ENCODE peak calls at places on chromosomes 12 and 14, in four cellular contexts. One of them, this sample, is unnamed.

GRCh38 chr12:10279937-10280336 is 27.7 kb upstream of the KLRD1 start:
- DNase-seq in IMR-90: no peak
- DNase-seq in HepG2: no peak
- DNase-seq in fibroblast of lung: no peak
- DNase-seq in this sample: no peak

GRCh38 chr14:23434488-23435219 is 806 bp downstream of the MYH7 start:
- DNase-seq in IMR-90: no peak
- DNase-seq in HepG2: no peak
- DNase-seq in fibroblast of lung: no peak
- DNase-seq in this sample: no peak

GRCh38 chr14:23321572-23322547 is 603 bp downstream of the PABPN1 start:
- DNase-seq in IMR-90: peak; percentile 54
- DNase-seq in HepG2: peak; percentile 71
- DNase-seq in fibroblast of lung: peak; percentile 59
- DNase-seq in this sample: peak; percentile 37

GRCh38 chr12:93002278-93003054 is 73.4 kb upstream of the EEA1 start:
- DNase-seq in IMR-90: peak; percentile 92
- DNase-seq in HepG2: no peak
- DNase-seq in fibroblast of lung: peak; percentile 98
- DNase-seq in this sample: peak; percentile 98

GRCh38 chr14:103597623-103598372 is 31.2 kb upstream of the KLC1 start:
- DNase-seq in IMR-90: peak; percentile 95
- DNase-seq in HepG2: no peak
- DNase-seq in fibroblast of lung: peak; percentile 93
- DNase-seq in this sample: peak; percentile 89

GRCh38 chr12:74483057-74483456 is 54.6 kb upstream of the ATXN7L3B start:
- DNase-seq in IMR-90: no peak
- DNase-seq in HepG2: no peak
- DNase-seq in fibroblast of lung: no peak
- DNase-seq in this sample: no peak

GRCh38 chr12:57088442-57089258 is at the start of gene NAB2:
- DNase-seq in IMR-90: peak; percentile 97
- DNase-seq in HepG2: peak; percentile 95
- DNase-seq in fibroblast of lung: peak; percentile 94
- DNase-seq in this sample: peak; percentile 92

GRCh38 chr14:88463318-88463717 is 77.9 kb downstream of the SPATA7 start:
- DNase-seq in IMR-90: no peak
- DNase-seq in HepG2: peak; percentile 53
- DNase-seq in fibroblast of lung: no peak
- DNase-seq in this sample: no peak

GRCh38 chr12:26963413-26963812 is 25.1 kb downstream of the FGFR1OP2 start:
- DNase-seq in IMR-90: peak; percentile 16
- DNase-seq in HepG2: no peak
- DNase-seq in fibroblast of lung: no peak
- DNase-seq in this sample: no peak
- H2AFZ ChIP-seq in IMR-90: no peak overlapping the region
- H2AFZ ChIP-seq in HepG2: no peak overlapping the region
- H2AFZ ChIP-seq in fibroblast of lung: no peak overlapping the region
- H2AFZ ChIP-seq in this sample: no peak overlapping the region

GRCh38 chr14:19949218-19949617 is 18.5 kb downstream of the OR4K1 start:
- DNase-seq in IMR-90: no peak
- DNase-seq in HepG2: no peak
- DNase-seq in fibroblast of lung: no peak
- DNase-seq in this sample: no peak
- H2AFZ ChIP-seq in IMR-90: no peak overlapping the region
- H2AFZ ChIP-seq in HepG2: no peak overlapping the region
- H2AFZ ChIP-seq in fibroblast of lung: no peak overlapping the region
- H2AFZ ChIP-seq in this sample: no peak overlapping the region

DNA sequence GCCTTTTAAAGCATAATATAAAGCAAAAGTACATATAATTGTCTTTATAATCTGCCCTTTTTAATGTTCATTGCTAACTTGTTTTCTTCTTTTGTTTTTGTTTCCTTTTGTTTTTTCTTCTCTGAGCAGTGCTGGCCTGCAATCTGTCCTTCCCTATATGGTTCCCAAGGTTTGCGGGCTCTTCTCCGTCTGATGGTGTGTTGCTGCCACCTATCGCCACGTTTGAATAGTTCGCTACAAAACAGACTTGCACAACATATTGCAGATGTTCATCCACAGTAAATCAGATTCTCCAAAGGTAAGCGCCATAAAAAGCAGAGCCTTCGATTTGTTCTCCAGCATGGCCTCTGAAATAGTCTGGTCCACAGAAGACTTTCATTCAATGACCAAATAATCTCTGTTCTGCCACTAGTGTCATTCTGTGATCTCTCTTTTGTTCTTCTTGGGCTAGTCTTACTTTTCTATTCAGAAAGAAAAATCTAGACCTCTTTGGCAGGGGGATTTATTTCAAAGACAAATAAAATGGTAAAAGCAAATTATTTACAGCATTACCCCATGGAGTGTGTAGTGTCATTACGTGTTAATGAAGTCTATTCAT is 33.5 kb downstream of the C12orf50 start:
- DNase-seq in IMR-90: peak; percentile 73
- DNase-seq in HepG2: peak; percentile 46
- DNase-seq in fibroblast of lung: peak; percentile 63
- DNase-seq in this sample: peak; percentile 45
- H2AFZ ChIP-seq in IMR-90: peak overlapping the region; percentile 84
- H2AFZ ChIP-seq in HepG2: no peak overlapping the region
- H2AFZ ChIP-seq in fibroblast of lung: no peak overlapping the region
- H2AFZ ChIP-seq in this sample: no peak overlapping the region

DNA sequence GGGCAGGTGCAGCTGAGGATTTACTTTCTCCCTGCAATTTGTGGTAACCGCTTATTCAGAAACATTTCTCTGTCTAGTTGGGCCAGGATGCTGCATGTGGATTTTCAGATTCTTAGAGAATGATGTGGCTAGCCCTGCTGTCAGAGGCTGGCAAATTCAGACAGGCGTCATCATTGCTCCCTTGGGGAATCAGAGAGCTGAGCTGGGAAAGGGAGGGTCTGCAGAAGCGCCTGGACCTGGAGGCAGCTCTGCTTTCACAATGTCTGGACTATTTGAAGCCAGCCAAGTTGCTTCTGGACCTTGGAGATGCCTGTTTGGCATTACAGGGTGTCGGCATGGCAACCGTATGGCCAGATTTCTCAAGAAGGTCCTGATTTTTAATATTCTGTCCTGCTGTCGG is 3.4 kb downstream of the GALNT16 start:
- DNase-seq in IMR-90: peak; percentile 93
- DNase-seq in HepG2: no peak
- DNase-seq in fibroblast of lung: peak; percentile 92
- DNase-seq in this sample: peak; percentile 89
- H2AFZ ChIP-seq in IMR-90: no peak overlapping the region
- H2AFZ ChIP-seq in HepG2: no peak overlapping the region
- H2AFZ ChIP-seq in fibroblast of lung: no peak overlapping the region
- H2AFZ ChIP-seq in this sample: no peak overlapping the region

DNA sequence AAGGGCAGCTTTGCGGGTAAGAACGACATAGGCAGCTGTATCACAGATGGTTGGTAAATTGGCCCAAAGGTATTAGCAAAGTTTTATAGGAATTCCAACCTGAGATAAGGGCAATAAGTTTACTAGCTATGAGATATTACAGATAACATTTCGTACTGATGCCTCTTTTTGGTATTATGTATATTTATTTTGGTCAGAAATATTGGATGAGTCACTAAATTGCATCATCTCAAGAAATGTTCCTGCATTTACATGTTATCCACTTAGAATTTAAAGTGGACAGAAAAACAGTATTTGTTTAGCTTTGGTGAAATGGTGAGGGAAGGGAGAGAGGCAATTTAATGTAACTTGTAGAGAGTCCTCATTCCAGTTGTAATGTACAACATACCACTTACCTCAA is 65.1 kb upstream of the PZP start:
- DNase-seq in IMR-90: peak; percentile 58
- DNase-seq in HepG2: no peak
- DNase-seq in fibroblast of lung: peak; percentile 11
- DNase-seq in this sample: peak; percentile 4
- H2AFZ ChIP-seq in IMR-90: no peak overlapping the region
- H2AFZ ChIP-seq in HepG2: no peak overlapping the region
- H2AFZ ChIP-seq in fibroblast of lung: no peak overlapping the region
- H2AFZ ChIP-seq in this sample: no peak overlapping the region

GRCh38 chr12:114821571-114821970 is 137.6 kb upstream of the TBX3 start:
- DNase-seq in IMR-90: peak; percentile 54
- DNase-seq in HepG2: no peak
- DNase-seq in fibroblast of lung: peak; percentile 2
- DNase-seq in this sample: no peak

GRCh38 chr12:114820773-114821172 is 136.8 kb upstream of the TBX3 start:
- DNase-seq in IMR-90: no peak
- DNase-seq in HepG2: no peak
- DNase-seq in fibroblast of lung: no peak
- DNase-seq in this sample: no peak

GRCh38 chr12:114826233-114826632 is 142.3 kb upstream of the TBX3 start:
- DNase-seq in IMR-90: no peak
- DNase-seq in HepG2: no peak
- DNase-seq in fibroblast of lung: no peak
- DNase-seq in this sample: no peak

GRCh38 chr12:114827460-114827859 is 143.5 kb upstream of the TBX3 start:
- DNase-seq in IMR-90: no peak
- DNase-seq in HepG2: no peak
- DNase-seq in fibroblast of lung: no peak
- DNase-seq in this sample: no peak

DNA sequence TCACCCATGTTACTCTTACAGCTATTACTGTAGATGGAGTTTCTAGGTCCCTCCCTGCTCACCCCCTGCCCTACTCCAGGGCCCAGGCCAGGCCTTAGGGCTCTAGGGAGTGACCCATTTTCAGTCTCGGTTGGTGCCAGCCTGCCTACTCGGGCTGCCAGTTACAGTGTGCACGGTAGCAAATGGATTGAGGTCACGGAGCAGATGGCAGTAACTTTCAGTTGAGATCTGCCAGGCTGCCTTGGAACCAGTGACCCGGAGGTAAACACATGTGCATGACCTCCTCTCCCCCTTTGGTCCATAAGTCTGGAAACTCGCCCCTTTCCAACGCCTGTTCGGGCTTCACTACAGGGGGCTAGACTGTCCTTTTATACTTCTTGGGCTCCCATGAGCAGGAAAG is 139.7 kb upstream of the TBX3 start:
- DNase-seq in IMR-90: no peak
- DNase-seq in HepG2: no peak
- DNase-seq in fibroblast of lung: no peak
- DNase-seq in this sample: no peak
- H2AFZ ChIP-seq in IMR-90: peak overlapping the region; percentile 34
- H2AFZ ChIP-seq in HepG2: no peak overlapping the region
- H2AFZ ChIP-seq in fibroblast of lung: no peak overlapping the region
- H2AFZ ChIP-seq in this sample: no peak overlapping the region

GRCh38 chr14:74457511-74457910 is 31.5 kb upstream of the SYNDIG1L start:
- DNase-seq in IMR-90: no peak
- DNase-seq in HepG2: no peak
- DNase-seq in fibroblast of lung: no peak
- DNase-seq in this sample: no peak

GRCh38 chr14:74462993-74463392 is 30.1 kb downstream of the NPC2 start:
- DNase-seq in IMR-90: no peak
- DNase-seq in HepG2: no peak
- DNase-seq in fibroblast of lung: no peak
- DNase-seq in this sample: no peak

GRCh38 chr14:74459289-74459946 is 33.4 kb upstream of the SYNDIG1L start:
- DNase-seq in IMR-90: peak; percentile 69
- DNase-seq in HepG2: peak; percentile 24
- DNase-seq in fibroblast of lung: peak; percentile 55
- DNase-seq in this sample: peak; percentile 23

GRCh38 chr14:74456684-74457083 is 30.7 kb upstream of the SYNDIG1L start:
- DNase-seq in IMR-90: no peak
- DNase-seq in HepG2: no peak
- DNase-seq in fibroblast of lung: no peak
- DNase-seq in this sample: no peak

GRCh38 chr14:74459981-74460380 is 33.1 kb downstream of the NPC2 start:
- DNase-seq in IMR-90: no peak
- DNase-seq in HepG2: no peak
- DNase-seq in fibroblast of lung: no peak
- DNase-seq in this sample: no peak
- H2AFZ ChIP-seq in IMR-90: no peak overlapping the region
- H2AFZ ChIP-seq in HepG2: no peak overlapping the region
- H2AFZ ChIP-seq in fibroblast of lung: no peak overlapping the region
- H2AFZ ChIP-seq in this sample: no peak overlapping the region

GRCh38 chr12:104060791-104061190 is 3.5 kb upstream of the HCFC2 start:
- DNase-seq in IMR-90: no peak
- DNase-seq in HepG2: no peak
- DNase-seq in fibroblast of lung: no peak
- DNase-seq in this sample: no peak

GRCh38 chr12:104064842-104065441 is 611 bp downstream of the HCFC2 start:
- DNase-seq in IMR-90: no peak
- DNase-seq in HepG2: no peak
- DNase-seq in fibroblast of lung: no peak
- DNase-seq in this sample: no peak

GRCh38 chr12:104059963-104060362 is 4.4 kb upstream of the HCFC2 start:
- DNase-seq in IMR-90: no peak
- DNase-seq in HepG2: no peak
- DNase-seq in fibroblast of lung: no peak
- DNase-seq in this sample: no peak

GRCh38 chr12:104063712-104064030 is 660 bp upstream of the HCFC2 start:
- DNase-seq in IMR-90: peak; percentile 61
- DNase-seq in HepG2: no peak
- DNase-seq in fibroblast of lung: no peak
- DNase-seq in this sample: peak; percentile 53

GRCh38 chr12:104064031-104064841 is at the start of gene HCFC2:
- DNase-seq in IMR-90: peak; percentile 87
- DNase-seq in HepG2: peak; percentile 75
- DNase-seq in fibroblast of lung: peak; percentile 86
- DNase-seq in this sample: peak; percentile 76
- H2AFZ ChIP-seq in IMR-90: peak within 1 kb of the TSS; percentile 100
- H2AFZ ChIP-seq in HepG2: peak within 1 kb of the TSS; percentile 95
- H2AFZ ChIP-seq in fibroblast of lung: peak within 1 kb of the TSS; percentile 91
- H2AFZ ChIP-seq in this sample: peak within 1 kb of the TSS; percentile 98

This sample was measured in astrocyte.